ENCODE peak calls at places on chromosome 14, in seven cellular contexts. One of them, this sample, is unnamed.

GRCh38 chr14:65787461-65787860 is 374.9 kb downstream of the FUT8 start:
- DNase-seq in stimulated activated CD4-positive, alpha-beta T cell treated with anti-CD3 and anti-CD28 coated beads, Interleukin-1b, Interleukin-23, amount 100 ng/mL, for 4 hours: no peak
- DNase-seq in EL: no peak
- DNase-seq in HuH-7: no peak
- DNase-seq in AG20443: no peak
- DNase-seq in GM03348: no peak
- DNase-seq in Daoy: no peak
- DNase-seq in this sample: no peak

GRCh38 chr14:73760598-73761586 is 46.7 kb upstream of the PNMA1 start:
- DNase-seq in stimulated activated CD4-positive, alpha-beta T cell treated with anti-CD3 and anti-CD28 coated beads, Interleukin-1b, Interleukin-23, amount 100 ng/mL, for 4 hours: no peak
- DNase-seq in EL: no peak
- DNase-seq in HuH-7: no peak
- DNase-seq in AG20443: no peak
- DNase-seq in GM03348: no peak
- DNase-seq in Daoy: peak; percentile 15
- DNase-seq in this sample: no peak

GRCh38 chr14:75372260-75372659 is 55.6 kb upstream of the JDP2 start:
- DNase-seq in stimulated activated CD4-positive, alpha-beta T cell treated with anti-CD3 and anti-CD28 coated beads, Interleukin-1b, Interleukin-23, amount 100 ng/mL, for 4 hours: no peak
- DNase-seq in EL: no peak
- DNase-seq in HuH-7: no peak
- DNase-seq in AG20443: no peak
- DNase-seq in GM03348: no peak
- DNase-seq in Daoy: no peak
- DNase-seq in this sample: no peak

GRCh38 chr14:96579855-96580254 is 77.7 kb downstream of the PAPOLA start:
- DNase-seq in stimulated activated CD4-positive, alpha-beta T cell treated with anti-CD3 and anti-CD28 coated beads, Interleukin-1b, Interleukin-23, amount 100 ng/mL, for 4 hours: no peak
- DNase-seq in EL: no peak
- DNase-seq in HuH-7: no peak
- DNase-seq in AG20443: no peak
- DNase-seq in GM03348: no peak
- DNase-seq in Daoy: no peak
- DNase-seq in this sample: no peak

GRCh38 chr14:51283402-51283825 is 43.4 kb downstream of the TMX1 start:
- DNase-seq in stimulated activated CD4-positive, alpha-beta T cell treated with anti-CD3 and anti-CD28 coated beads, Interleukin-1b, Interleukin-23, amount 100 ng/mL, for 4 hours: no peak
- DNase-seq in EL: peak; percentile 90
- DNase-seq in HuH-7: peak; percentile 40
- DNase-seq in AG20443: peak; percentile 81
- DNase-seq in GM03348: peak; percentile 82
- DNase-seq in Daoy: peak; percentile 80
- DNase-seq in this sample: peak; percentile 92

GRCh38 chr14:94328196-94328595 is 5.1 kb upstream of the SERPINA6 start:
- DNase-seq in stimulated activated CD4-positive, alpha-beta T cell treated with anti-CD3 and anti-CD28 coated beads, Interleukin-1b, Interleukin-23, amount 100 ng/mL, for 4 hours: no peak
- DNase-seq in EL: no peak
- DNase-seq in HuH-7: no peak
- DNase-seq in AG20443: no peak
- DNase-seq in GM03348: no peak
- DNase-seq in Daoy: no peak
- DNase-seq in this sample: no peak

GRCh38 chr14:92407395-92407794 is 84.4 kb downstream of the SLC24A4 start:
- DNase-seq in stimulated activated CD4-positive, alpha-beta T cell treated with anti-CD3 and anti-CD28 coated beads, Interleukin-1b, Interleukin-23, amount 100 ng/mL, for 4 hours: no peak
- DNase-seq in EL: no peak
- DNase-seq in HuH-7: no peak
- DNase-seq in AG20443: no peak
- DNase-seq in GM03348: no peak
- DNase-seq in Daoy: no peak
- DNase-seq in this sample: no peak

GRCh38 chr14:99202516-99202915 is 69.5 kb downstream of the BCL11B start:
- DNase-seq in stimulated activated CD4-positive, alpha-beta T cell treated with anti-CD3 and anti-CD28 coated beads, Interleukin-1b, Interleukin-23, amount 100 ng/mL, for 4 hours: no peak
- DNase-seq in EL: no peak
- DNase-seq in HuH-7: no peak
- DNase-seq in AG20443: no peak
- DNase-seq in GM03348: no peak
- DNase-seq in Daoy: no peak
- DNase-seq in this sample: no peak

GRCh38 chr14:51759950-51760349 is 100.5 kb upstream of the GNG2 start:
- DNase-seq in stimulated activated CD4-positive, alpha-beta T cell treated with anti-CD3 and anti-CD28 coated beads, Interleukin-1b, Interleukin-23, amount 100 ng/mL, for 4 hours: no peak
- DNase-seq in EL: no peak
- DNase-seq in HuH-7: no peak
- DNase-seq in AG20443: no peak
- DNase-seq in GM03348: no peak
- DNase-seq in Daoy: no peak
- DNase-seq in this sample: no peak

GRCh38 chr14:68501621-68502052 is 291.2 kb downstream of the ZFP36L1 start:
- DNase-seq in stimulated activated CD4-positive, alpha-beta T cell treated with anti-CD3 and anti-CD28 coated beads, Interleukin-1b, Interleukin-23, amount 100 ng/mL, for 4 hours: no peak
- DNase-seq in EL: no peak
- DNase-seq in HuH-7: no peak
- DNase-seq in AG20443: no peak
- DNase-seq in GM03348: no peak
- DNase-seq in Daoy: no peak
- DNase-seq in this sample: no peak

GRCh38 chr14:95432152-95433093 is 84.0 kb downstream of the SYNE3 start:
- DNase-seq in stimulated activated CD4-positive, alpha-beta T cell treated with anti-CD3 and anti-CD28 coated beads, Interleukin-1b, Interleukin-23, amount 100 ng/mL, for 4 hours: no peak
- DNase-seq in EL: no peak
- DNase-seq in HuH-7: peak; percentile 60
- DNase-seq in AG20443: peak; percentile 69
- DNase-seq in GM03348: peak; percentile 68
- DNase-seq in Daoy: peak; percentile 73
- DNase-seq in this sample: peak; percentile 29

GRCh38 chr14:100536141-100536540 is 51.1 kb downstream of the BEGAIN start:
- DNase-seq in stimulated activated CD4-positive, alpha-beta T cell treated with anti-CD3 and anti-CD28 coated beads, Interleukin-1b, Interleukin-23, amount 100 ng/mL, for 4 hours: no peak
- DNase-seq in EL: no peak
- DNase-seq in HuH-7: no peak
- DNase-seq in AG20443: no peak
- DNase-seq in GM03348: no peak
- DNase-seq in Daoy: no peak
- DNase-seq in this sample: no peak

GRCh38 chr14:77139540-77140342 is 1.9 kb downstream of the ZDHHC22 start:
- DNase-seq in stimulated activated CD4-positive, alpha-beta T cell treated with anti-CD3 and anti-CD28 coated beads, Interleukin-1b, Interleukin-23, amount 100 ng/mL, for 4 hours: peak; percentile 41
- DNase-seq in EL: peak; percentile 44
- DNase-seq in HuH-7: peak; percentile 89
- DNase-seq in AG20443: peak; percentile 71
- DNase-seq in GM03348: peak; percentile 62
- DNase-seq in Daoy: peak; percentile 68
- DNase-seq in this sample: no peak

GRCh38 chr14:86781111-86781510 is 1211.9 kb downstream of the GALC start:
- DNase-seq in stimulated activated CD4-positive, alpha-beta T cell treated with anti-CD3 and anti-CD28 coated beads, Interleukin-1b, Interleukin-23, amount 100 ng/mL, for 4 hours: no peak
- DNase-seq in EL: no peak
- DNase-seq in HuH-7: no peak
- DNase-seq in AG20443: no peak
- DNase-seq in GM03348: no peak
- DNase-seq in Daoy: no peak
- DNase-seq in this sample: no peak

GRCh38 chr14:77303417-77304156 is 17.1 kb downstream of the POMT2 start:
- DNase-seq in stimulated activated CD4-positive, alpha-beta T cell treated with anti-CD3 and anti-CD28 coated beads, Interleukin-1b, Interleukin-23, amount 100 ng/mL, for 4 hours: no peak
- DNase-seq in EL: peak; percentile 94
- DNase-seq in HuH-7: no peak
- DNase-seq in AG20443: peak; percentile 88
- DNase-seq in GM03348: peak; percentile 88
- DNase-seq in Daoy: peak; percentile 96
- DNase-seq in this sample: peak; percentile 92

GRCh38 chr14:67503331-67503730 is 14.8 kb upstream of the TMEM229B start:
- DNase-seq in stimulated activated CD4-positive, alpha-beta T cell treated with anti-CD3 and anti-CD28 coated beads, Interleukin-1b, Interleukin-23, amount 100 ng/mL, for 4 hours: no peak
- DNase-seq in EL: no peak
- DNase-seq in HuH-7: no peak
- DNase-seq in AG20443: no peak
- DNase-seq in GM03348: no peak
- DNase-seq in Daoy: no peak
- DNase-seq in this sample: no peak

GRCh38 chr14:54686219-54686870 is 119.4 kb downstream of the SAMD4A start:
- DNase-seq in stimulated activated CD4-positive, alpha-beta T cell treated with anti-CD3 and anti-CD28 coated beads, Interleukin-1b, Interleukin-23, amount 100 ng/mL, for 4 hours: no peak
- DNase-seq in EL: peak; percentile 93
- DNase-seq in HuH-7: no peak
- DNase-seq in AG20443: peak; percentile 70
- DNase-seq in GM03348: peak; percentile 69
- DNase-seq in Daoy: peak; percentile 78
- DNase-seq in this sample: peak; percentile 91

GRCh38 chr14:83779266-83779665 is 1750.7 kb upstream of the FLRT2 start:
- DNase-seq in stimulated activated CD4-positive, alpha-beta T cell treated with anti-CD3 and anti-CD28 coated beads, Interleukin-1b, Interleukin-23, amount 100 ng/mL, for 4 hours: no peak
- DNase-seq in EL: peak; percentile 82
- DNase-seq in HuH-7: no peak
- DNase-seq in AG20443: peak; percentile 4
- DNase-seq in GM03348: peak; percentile 4
- DNase-seq in Daoy: no peak
- DNase-seq in this sample: peak; percentile 16